ENCODE peak calls at places on chromosomes 7 and 10, in ten cellular contexts. E is SHP77; D is HAP-1; H is EL; G is osteocyte; X is WTC11; L is esophagus muscularis mucosa; K is stimulated activated CD8-positive, alpha-beta memory T cell treated with anti-CD3 and anti-CD28 coated beads, Interleukin-15, amount 100 ng/mL, for 24 hours; Z is stromal cell of bone marrow; U is GM12892. B is an unnamed sample.

GRCh38 chr7:138565451-138566114 is 105.5 kb downstream of the TRIM24 start:
- DNase-seq in E (no peak), D (no peak), H (peak; percentile 30), G (no peak), X (peak; percentile 18), L (no peak), K (no peak), Z (no peak), U (no peak), B (peak; percentile 22)

GRCh38 chr7:150450491-150450992 is at the start of gene GIMAP8:
- DNase-seq in E (no peak), D (no peak), H (no peak), G (no peak), X (no peak), L (peak; percentile 92), K (no peak), Z (no peak), U (no peak), B (no peak)

GRCh38 chr7:54581511-54581910 is 39.3 kb downstream of the VSTM2A start:
- DNase-seq in E (no peak), D (no peak), H (peak; percentile 24), G (no peak), X (no peak), L (no peak), K (no peak), Z (no peak), U (no peak), B (peak; percentile 4)

GRCh38 chr10:4686644-4686996 is 139.4 kb upstream of the AKR1E2 start:
- DNase-seq in E (no peak), D (no peak), H (peak; percentile 55), G (no peak), X (no peak), L (no peak), K (no peak), Z (no peak), U (no peak), B (peak; percentile 91)

GRCh38 chr7:82050134-82050533 is 280.3 kb upstream of the HGF start:
- DNase-seq in E (peak; percentile 52), D (peak; percentile 5), H (peak; percentile 78), G (no peak), X (no peak), L (no peak), K (no peak), Z (peak; percentile 77), U (no peak), B (peak; percentile 93)

GRCh38 chr7:95335093-95335492 is 10.8 kb upstream of the PON1 start:
- DNase-seq in E (no peak), D (no peak), H (peak; percentile 81), G (no peak), X (no peak), L (no peak), K (no peak), Z (peak; percentile 69), U (no peak), B (peak; percentile 80)

GRCh38 chr10:60382946-60383681 is 6.6 kb downstream of the ANK3 start:
- DNase-seq in E (no peak), D (no peak), H (peak; percentile 47), G (no peak), X (no peak), L (no peak), K (no peak), Z (no peak), U (no peak), B (peak; percentile 55)

GRCh38 chr10:132448248-132448731 is 51.3 kb downstream of the PWWP2B start:
- DNase-seq in E (no peak), D (peak; percentile 78), H (peak; percentile 42), G (no peak), X (peak; percentile 84), L (no peak), K (no peak), Z (no peak), U (no peak), B (no peak)

GRCh38 chr10:132577350-132578005 is 39.9 kb downstream of the INPP5A start:
- DNase-seq in E (no peak), D (no peak), H (no peak), G (no peak), X (no peak), L (no peak), K (no peak), Z (no peak), U (no peak), B (no peak)

GRCh38 chr10:103120977-103121735 is 71.9 kb downstream of the NT5C2 start:
- DNase-seq in E (no peak), D (no peak), H (no peak), G (no peak), X (no peak), L (no peak), K (no peak), Z (no peak), U (no peak), B (no peak)

GRCh38 chr7:101170617-101171441 is 5.5 kb upstream of the VGF start:
- DNase-seq in E (no peak), D (no peak), H (no peak), G (no peak), X (no peak), L (no peak), K (no peak), Z (no peak), U (no peak), B (no peak)

GRCh38 chr10:43172645-43173044 is 34.4 kb downstream of the CSGALNACT2 start:
- DNase-seq in E (no peak), D (no peak), H (no peak), G (no peak), X (no peak), L (no peak), K (no peak), Z (no peak), U (no peak), B (no peak)

GRCh38 chr10:13351340-13351915 is 3.3 kb upstream of the SEPHS1 start:
- DNase-seq in E (no peak), D (no peak), H (no peak), G (no peak), X (peak; percentile 66), L (no peak), K (no peak), Z (no peak), U (no peak), B (no peak)

GRCh38 chr7:112708236-112708635 is 82.0 kb downstream of the TMEM168 start:
- DNase-seq in E (no peak), D (no peak), H (no peak), G (no peak), X (no peak), L (no peak), K (no peak), Z (no peak), U (no peak), B (no peak)

GRCh38 chr10:5272065-5272803 is 75.6 kb downstream of the AKR1C4 start:
- DNase-seq in E (no peak), D (no peak), H (no peak), G (no peak), X (no peak), L (no peak), K (no peak), Z (no peak), U (no peak), B (no peak)

GRCh38 chr7:157909370-157909769 is 572.6 kb downstream of the DNAJB6 start:
- DNase-seq in E (no peak), D (no peak), H (no peak), G (no peak), X (no peak), L (no peak), K (no peak), Z (no peak), U (no peak), B (no peak)

GRCh38 chr10:22437620-22438588 is 92.6 kb downstream of the SPAG6 start:
- DNase-seq in E (no peak), D (no peak), H (peak; percentile 46), G (no peak), X (no peak), L (peak; percentile 91), K (no peak), Z (no peak), U (peak; percentile 20), B (peak; percentile 58)

GRCh38 chr10:30431435-30431911 is 2.5 kb upstream of the MAP3K8 start:
- DNase-seq in E (no peak), D (peak; percentile 70), H (no peak), G (no peak), X (peak; percentile 27), L (no peak), K (no peak), Z (no peak), U (no peak), B (no peak)

GRCh38 chr7:151211155-151211772 is 976 bp upstream of the H2BK1 start:
- DNase-seq in E (no peak), D (no peak), H (no peak), G (no peak), X (no peak), L (no peak), K (no peak), Z (no peak), U (no peak), B (no peak)

GRCh38 chr10:31095677-31096076 is 64.0 kb upstream of the ZNF438 start:
- DNase-seq in E (no peak), D (no peak), H (no peak), G (no peak), X (no peak), L (no peak), K (no peak), Z (no peak), U (no peak), B (no peak)

GRCh38 chr7:96169439-96169838 is 152.5 kb downstream of the SLC25A13 start:
- DNase-seq in E (no peak), D (no peak), H (no peak), G (no peak), X (no peak), L (no peak), K (no peak), Z (no peak), U (no peak), B (no peak)

GRCh38 chr10:94549221-94549620 is 3.6 kb downstream of the HELLS start:
- DNase-seq in E (no peak), D (peak; percentile 91), H (no peak), G (no peak), X (no peak), L (no peak), K (no peak), Z (no peak), U (no peak), B (no peak)

GRCh38 chr10:74871595-74872382 is 45.4 kb downstream of the KAT6B start:
- DNase-seq in E (no peak), D (no peak), H (no peak), G (no peak), X (no peak), L (no peak), K (no peak), Z (no peak), U (no peak), B (no peak)

GRCh38 chr7:114901771-114902170 is 20.1 kb upstream of the MDFIC start:
- DNase-seq in E (no peak), D (no peak), H (peak; percentile 36), G (no peak), X (no peak), L (no peak), K (no peak), Z (peak; percentile 47), U (no peak), B (peak; percentile 48)

GRCh38 chr10:61860964-61861758 is 40.3 kb upstream of the ARID5B start:
- DNase-seq in E (no peak), D (no peak), H (no peak), G (no peak), X (no peak), L (no peak), K (no peak), Z (no peak), U (no peak), B (no peak)

GRCh38 chr7:22216832-22217475 is 140.0 kb downstream of the RAPGEF5 start:
- DNase-seq in E (no peak), D (no peak), H (no peak), G (no peak), X (no peak), L (no peak), K (no peak), Z (no peak), U (no peak), B (no peak)

GRCh38 chr10:5970527-5970926 is 6.8 kb downstream of the IL15RA start:
- DNase-seq in E (no peak), D (no peak), H (no peak), G (no peak), X (no peak), L (no peak), K (no peak), Z (no peak), U (no peak), B (no peak)

GRCh38 chr7:49613759-49614158 is 159.7 kb upstream of the VWC2 start:
- DNase-seq in E (no peak), D (no peak), H (no peak), G (no peak), X (no peak), L (no peak), K (no peak), Z (no peak), U (no peak), B (no peak)

B was measured in astrocyte of the spinal cord.